ENCODE peak calls at places on chromosomes 13 and 19, in five cellular contexts. L is HCT116, Q is breast epithelium, J is H1, K is transverse colon. E is an unnamed sample.

GRCh38 chr19:2426661-2427322 is 594 bp downstream of the TIMM13 start:
- DNase-seq in J (no peak), Q (no peak), L (peak; percentile 16), K (peak; percentile 53), E (no peak)

GRCh38 chr19:30649934-30650614 is 277.9 kb downstream of the ZNF536 start:
- DNase-seq in Q (no peak), K (no peak), J (no peak), L (peak; percentile 46), E (no peak)

GRCh38 chr19:3670258-3670795 is 29.9 kb downstream of the PIP5K1C start:
- DNase-seq in J (no peak), L (no peak), Q (peak; percentile 90), K (peak; percentile 68), E (no peak)

GRCh38 chr13:112346899-112347229 is 29.3 kb upstream of the SPACA7 start:
- DNase-seq in Q (no peak), K (no peak), L (no peak), J (peak; percentile 31), E (no peak)

GRCh38 chr13:112693831-112694497 is 4.1 kb downstream of the ATP11A start:
- DNase-seq in Q (no peak), L (no peak), J (no peak), K (no peak), E (no peak)

GRCh38 chr19:29454109-29454508 is 71.7 kb upstream of the VSTM2B start:
- DNase-seq in L (no peak), Q (no peak), J (no peak), K (no peak), E (peak; percentile 47)

GRCh38 chr19:15640904-15641597 is 354 bp downstream of the CYP4F3 start:
- DNase-seq in L (no peak), K (peak; percentile 48), J (no peak), Q (no peak), E (no peak)

GRCh38 chr13:37984357-37984756 is 114.8 kb upstream of the TRPC4 start:
- DNase-seq in Q (no peak), K (no peak), L (no peak), J (peak; percentile 3), E (no peak)

GRCh38 chr13:31824705-31825512 is 85.6 kb downstream of the RXFP2 start:
- DNase-seq in K (no peak), Q (no peak), J (no peak), L (no peak), E (no peak)

GRCh38 chr19:4327252-4327876 is 11.3 kb downstream of the STAP2 start:
- DNase-seq in Q (peak; percentile 50), K (peak; percentile 83), L (no peak), J (peak; percentile 89), E (no peak)

GRCh38 chr19:2726160-2726855 is 5.1 kb upstream of the DIRAS1 start:
- DNase-seq in K (no peak), J (no peak), Q (no peak), L (no peak), E (no peak)

GRCh38 chr13:75400775-75401174 is 81.2 kb downstream of the TBC1D4 start:
- DNase-seq in L (no peak), J (no peak), K (no peak), Q (no peak), E (no peak)

GRCh38 chr19:36257512-36257876 is 42.6 kb downstream of the ZNF146 start:
- DNase-seq in Q (no peak), K (no peak), J (no peak), L (no peak), E (no peak)

GRCh38 chr13:77002590-77003190 is 10.8 kb downstream of the CLN5 start:
- DNase-seq in L (peak; percentile 12), Q (no peak), J (no peak), K (no peak), E (no peak)

GRCh38 chr19:17784201-17785008 is 10.5 kb upstream of the B3GNT3 start:
- DNase-seq in L (no peak), Q (peak; percentile 32), K (peak; percentile 76), J (no peak), E (no peak)

GRCh38 chr13:99871249-99871898 is 100.2 kb downstream of the ZIC5 start:
- DNase-seq in Q (no peak), J (no peak), L (no peak), K (no peak), E (no peak)

GRCh38 chr19:47209323-47210179 is 21.4 kb downstream of the BBC3 start:
- DNase-seq in L (no peak), K (no peak), Q (no peak), J (no peak), E (no peak)

GRCh38 chr19:48618278-48618915 is 581 bp downstream of the RPL18 start:
- DNase-seq in J (no peak), K (no peak), L (no peak), Q (no peak), E (no peak)

GRCh38 chr19:48616491-48617056 is 1.7 kb upstream of the FAM83E start:
- DNase-seq in K (no peak), J (no peak), L (no peak), Q (no peak), E (no peak)

GRCh38 chr19:48617146-48617937 is 1.6 kb downstream of the RPL18 start:
- DNase-seq in J (no peak), L (no peak), K (no peak), Q (no peak), E (no peak)

GRCh38 chr19:48619692-48620565 is 623 bp downstream of the SPHK2 start:
- DNase-seq in K (no peak), J (no peak), Q (no peak), L (no peak), E (no peak)

GRCh38 chr19:48618916-48619691 is at the start of the genes RPL18 and SPHK2:
- DNase-seq in Q (peak; percentile 99), K (peak; percentile 98), L (peak; percentile 99), J (peak; percentile 98), E (peak; percentile 100)
- TF ChIP-seq POLR2AphosphoS5 in Q (peak; percentile 96), K (peak; percentile 96), L (peak; percentile 97), J (peak; percentile 95), E (peak; percentile 99)

GRCh38 chr13:41019578-41020347 is 647 bp upstream of the ELF1 start:
- DNase-seq in Q (no peak), J (no peak), K (no peak), L (no peak), E (no peak)

GRCh38 chr13:41018583-41018909 is 570 bp downstream of the ELF1 start:
- DNase-seq in L (no peak), Q (no peak), J (no peak), K (no peak), E (no peak)

GRCh38 chr13:41017744-41018582 is 1.2 kb downstream of the ELF1 start:
- DNase-seq in J (no peak), L (no peak), K (no peak), Q (no peak), E (no peak)

GRCh38 chr13:41017153-41017552 is 2.0 kb downstream of the ELF1 start:
- DNase-seq in Q (peak; percentile 39), K (peak; percentile 43), J (no peak), L (no peak), E (no peak)

DNA sequence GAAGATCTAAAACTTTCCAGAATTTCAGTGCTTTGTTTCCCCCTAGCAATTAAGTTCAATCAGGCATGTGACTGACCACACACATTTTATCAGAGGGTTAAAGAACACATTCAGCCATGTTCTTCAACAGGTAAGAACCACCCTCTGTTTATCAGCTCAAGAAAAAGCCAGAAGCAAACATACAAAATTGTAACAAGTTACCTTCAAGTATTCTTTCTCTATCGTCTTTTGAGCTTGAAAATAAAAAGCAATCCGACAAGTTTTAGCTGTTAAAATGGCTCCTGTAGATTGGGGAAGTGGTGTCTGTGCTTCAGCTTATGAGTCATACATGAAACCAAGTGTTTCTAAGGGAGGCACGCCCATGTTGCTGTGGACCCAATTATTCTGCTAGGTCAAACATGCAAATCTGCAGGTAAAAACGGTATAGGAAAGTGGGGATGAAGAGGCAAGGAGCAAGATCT is at the start of gene ELF1:
- DNase-seq in J (no peak), K (peak; percentile 76), L (peak; percentile 85), Q (peak; percentile 58), E (no peak)
- TF ChIP-seq POLR2AphosphoS5 in J (no peak), K (peak; percentile 37), L (peak; percentile 72), Q (peak; percentile 73), E (no peak)

GRCh38 chr13:46640843-46641242 is 87.9 kb downstream of the LRCH1 start:
- DNase-seq in Q (no peak), K (no peak), J (no peak), L (no peak), E (no peak)
- TF ChIP-seq POLR2AphosphoS5 in Q (no peak), K (no peak), J (no peak), L (no peak), E (no peak)

GRCh38 chr19:10431943-10432735 is 11.8 kb downstream of the PDE4A start:
- DNase-seq in Q (no peak), L (no peak), K (peak; percentile 86), J (no peak), E (no peak)
- TF ChIP-seq POLR2AphosphoS5 in Q (no peak), L (peak; percentile 31), K (no peak), J (no peak), E (peak; percentile 63)